ENCODE peak calls at places on chromosomes 3 and 15, in four cellular contexts. Z, R, Y and E are unnamed samples.

GRCh38 chr3:46926039-46926438 is 48.5 kb downstream of the PTH1R start:
- DNase-seq in Y (peak), R (no peak), Z (no peak), E (peak)

GRCh38 chr3:178063475-178063874 is 472.8 kb upstream of the KCNMB2 start:
- DNase-seq in R (no peak), Z (no peak), Y (peak), E (no peak)

GRCh38 chr3:8627541-8627940 is 17.1 kb downstream of the SSUH2 start:
- DNase-seq in R (no peak), Z (no peak), Y (no peak), E (no peak)

GRCh38 chr3:51799879-51800757 is 21.1 kb upstream of the IQCF6 start:
- DNase-seq in Y (peak), R (peak), Z (peak), E (no peak)

GRCh38 chr3:42880601-42881451 is 5.1 kb upstream of the CYP8B1 start:
- DNase-seq in Z (peak), R (no peak), Y (peak), E (peak)

GRCh38 chr15:67479781-67480180 is 41.1 kb upstream of the C15orf61 start:
- DNase-seq in R (no peak), Y (no peak), Z (no peak), E (no peak)

GRCh38 chr3:37115451-37115850 is 58.9 kb downstream of the LRRFIP2 start:
- DNase-seq in R (no peak), Z (no peak), Y (no peak), E (no peak)

GRCh38 chr3:138732465-138732864 is 102.3 kb downstream of the PIK3CB start:
- DNase-seq in Y (no peak), R (no peak), Z (no peak), E (no peak)

GRCh38 chr3:124107074-124107473 is 115.2 kb upstream of the ROPN1 start:
- DNase-seq in Y (peak), Z (no peak), R (no peak), E (no peak)

GRCh38 chr3:59243476-59243875 is 193.7 kb upstream of the CFAP20DC start:
- DNase-seq in Y (no peak), Z (no peak), R (no peak), E (no peak)

GRCh38 chr3:60142009-60142408 is 1092.2 kb upstream of the CFAP20DC start:
- DNase-seq in Y (no peak), R (no peak), Z (no peak), E (no peak)

GRCh38 chr15:90358124-90359033 is 6.3 kb downstream of the ZNF774 start:
- DNase-seq in Z (no peak), R (no peak), Y (no peak), E (no peak)

GRCh38 chr3:160885791-160886286 is 129.8 kb downstream of the PPM1L start:
- DNase-seq in Y (no peak), Z (peak), R (no peak), E (no peak)

GRCh38 chr3:192409203-192409837 is 318.0 kb downstream of the FGF12 start:
- DNase-seq in Y (no peak), Z (peak), R (no peak), E (no peak)

GRCh38 chr15:36883705-36884355 is 216.5 kb downstream of the MEIS2 start:
- DNase-seq in Y (peak), R (no peak), Z (peak), E (no peak)

GRCh38 chr3:67278015-67278618 is 280.0 kb downstream of the KBTBD8 start:
- DNase-seq in R (no peak), Z (no peak), Y (no peak), E (no peak)

GRCh38 chr3:161295325-161295724 is 74.2 kb downstream of the NMD3 start:
- DNase-seq in Y (no peak), R (peak), Z (no peak), E (no peak)

GRCh38 chr15:92082217-92082843 is 228.8 kb downstream of the SLCO3A1 start:
- DNase-seq in R (no peak), Y (peak), Z (peak), E (no peak)

GRCh38 chr3:112751564-112751963 is 95.1 kb downstream of the CD200R1L start:
- DNase-seq in Y (no peak), Z (no peak), R (no peak), E (no peak)

GRCh38 chr3:100257601-100258000 is 3.2 kb upstream of the TBC1D23 start:
- DNase-seq in Z (no peak), R (no peak), Y (peak), E (no peak)

GRCh38 chr15:95600884-95601283 is 729.6 kb upstream of the NR2F2 start:
- DNase-seq in R (no peak), Y (no peak), Z (no peak), E (no peak)

GRCh38 chr3:115974940-115975339 is 351.6 kb downstream of the GAP43 start:
- DNase-seq in R (no peak), Y (no peak), Z (no peak), E (no peak)

GRCh38 chr3:48215019-48215418 is 8.3 kb upstream of the CAMP start:
- DNase-seq in Z (no peak), Y (no peak), R (no peak), E (no peak)

GRCh38 chr3:191461113-191461595 is at the start of gene PYDC2:
- DNase-seq in R (no peak), Z (no peak), Y (no peak), E (no peak)

GRCh38 chr15:31024330-31024729 is 32.9 kb upstream of the MTMR10 start:
- DNase-seq in Y (peak), Z (no peak), R (peak), E (no peak)

GRCh38 chr3:31962801-31963205 is 18.3 kb downstream of the OSBPL10 start:
- DNase-seq in Y (no peak), Z (no peak), R (no peak), E (no peak)

GRCh38 chr3:184176377-184177330 is 2.0 kb downstream of the AP2M1 start:
- DNase-seq in Y (peak), Z (no peak), R (peak), E (peak)

GRCh38 chr3:73432021-73432722 is 192.6 kb downstream of the PDZRN3 start:
- DNase-seq in Y (peak), R (no peak), Z (peak), E (no peak)
- TF ChIP-seq CTCF in Y (peak), R (peak), Z (peak), E (peak)

GRCh38 chr15:42800731-42801474 is 64.0 kb upstream of the CDAN1 start:
- DNase-seq in Y (no peak), Z (peak), R (no peak), E (no peak)
- TF ChIP-seq CTCF in Y (no peak), Z (peak), R (peak), E (peak)

DNA sequence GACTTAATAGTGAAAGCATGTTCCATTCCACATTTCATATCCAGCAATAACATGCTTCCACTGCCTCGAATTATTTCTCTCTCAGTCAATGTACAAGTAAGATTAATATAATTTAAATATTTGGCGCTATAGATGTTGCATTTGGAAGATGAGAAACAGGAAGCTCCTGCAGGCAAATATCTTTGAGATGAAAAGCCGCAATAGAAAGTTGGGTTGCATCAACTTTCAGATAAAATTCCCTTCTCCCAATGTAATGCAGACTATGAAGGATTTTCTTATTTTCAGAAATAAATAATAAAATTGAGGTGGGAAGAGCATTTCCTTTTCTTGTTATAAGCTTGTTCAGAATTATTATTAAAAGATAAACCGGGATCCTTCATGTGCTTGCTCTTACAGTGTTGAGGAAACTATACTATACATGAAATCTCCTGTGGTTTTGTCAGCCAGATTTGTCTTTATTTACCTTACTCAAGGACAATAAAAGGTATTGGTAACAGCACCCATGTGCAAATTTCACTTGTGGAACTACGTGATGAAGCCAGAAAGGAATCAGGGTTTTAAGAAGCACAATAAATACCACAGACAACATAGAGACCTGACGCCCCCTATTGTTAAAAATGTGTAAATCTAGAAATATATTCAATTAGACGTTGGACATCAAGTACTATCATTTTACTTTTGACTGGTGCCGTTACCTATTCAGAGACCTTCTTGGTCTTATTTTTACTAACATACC is 307.0 kb downstream of the ARPP21 start:
- DNase-seq in Y (no peak), R (no peak), Z (peak), E (no peak)
- TF ChIP-seq CTCF in Y (peak), R (peak), Z (peak), E (peak)

DNA sequence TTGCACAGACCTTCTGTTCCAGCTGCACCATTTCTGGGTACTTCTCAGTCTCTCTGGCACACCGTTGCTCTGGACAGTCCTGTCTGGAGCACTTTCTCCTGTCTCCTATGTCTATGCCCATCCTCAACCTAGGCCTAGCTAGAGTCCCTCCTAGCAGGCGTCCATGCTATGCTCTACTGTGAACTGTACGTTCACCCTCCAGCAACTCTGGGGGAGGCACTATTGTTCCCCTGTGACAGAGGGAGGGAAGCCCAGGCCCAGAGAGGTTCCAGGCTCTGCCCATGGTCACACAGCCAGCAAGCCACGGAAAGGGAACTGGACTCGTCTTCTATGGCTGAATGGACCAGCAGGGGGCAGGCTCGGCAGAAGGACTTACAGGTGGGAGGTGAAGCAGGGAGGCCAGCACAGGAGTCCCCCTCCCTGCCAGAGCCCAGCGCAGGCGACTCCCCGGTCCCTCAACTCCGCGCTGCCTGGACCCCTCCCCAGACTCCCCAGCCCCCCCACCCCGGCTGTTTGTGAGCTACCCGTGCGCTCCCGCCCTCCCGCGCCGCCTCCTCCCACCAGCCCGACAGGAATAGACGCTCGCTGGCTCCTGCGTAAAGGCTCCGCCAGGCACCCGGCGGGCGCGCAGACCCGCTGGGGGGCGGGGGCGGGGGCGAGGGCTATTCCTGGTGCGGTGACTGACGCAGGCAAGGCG is 1.7 kb upstream of the LINGO1 start:
- DNase-seq in Z (peak), Y (peak), R (no peak), E (no peak)
- TF ChIP-seq CTCF in Z (peak), Y (peak), R (peak), E (peak)

GRCh38 chr3:159158213-159158612 is 356.4 kb downstream of the MFSD1 start:
- DNase-seq in Y (no peak), R (no peak), Z (peak), E (no peak)
- TF ChIP-seq CTCF in Y (peak), R (no peak), Z (no peak), E (no peak)